ENCODE peak calls at places on chromosomes 3 and 15, in six cellular contexts. One of them, this sample, is unnamed.

GRCh38 chr3:141386611-141387110 is 18.4 kb downstream of the ZBTB38 start:
- DNase-seq in astrocyte of the spinal cord: no peak
- DNase-seq in tibial nerve: no peak
- DNase-seq in Caco-2: no peak
- DNase-seq in Calu3: no peak
- DNase-seq in uterus: no peak
- DNase-seq in this sample: no peak

GRCh38 chr15:71237456-71238188 is 122.4 kb downstream of the THSD4 start:
- DNase-seq in astrocyte of the spinal cord: peak
- DNase-seq in tibial nerve: no peak
- DNase-seq in Caco-2: no peak
- DNase-seq in Calu3: no peak
- DNase-seq in uterus: peak
- DNase-seq in this sample: no peak

GRCh38 chr15:58932791-58933310 is 628 bp downstream of the SLTM start:
- DNase-seq in astrocyte of the spinal cord: peak
- DNase-seq in tibial nerve: no peak
- DNase-seq in Caco-2: no peak
- DNase-seq in Calu3: no peak
- DNase-seq in uterus: no peak
- DNase-seq in this sample: peak

GRCh38 chr3:167225821-167226220 is 154.3 kb downstream of the ZBBX start:
- DNase-seq in astrocyte of the spinal cord: no peak
- DNase-seq in tibial nerve: no peak
- DNase-seq in Caco-2: no peak
- DNase-seq in Calu3: no peak
- DNase-seq in uterus: no peak
- DNase-seq in this sample: no peak

GRCh38 chr15:99452728-99453643 is 112.8 kb upstream of the MEF2A start:
- DNase-seq in astrocyte of the spinal cord: peak
- DNase-seq in tibial nerve: peak
- DNase-seq in Caco-2: no peak
- DNase-seq in Calu3: peak
- DNase-seq in uterus: peak
- DNase-seq in this sample: peak

GRCh38 chr15:62709261-62709660 is 333.3 kb upstream of the TPM1 start:
- DNase-seq in astrocyte of the spinal cord: no peak
- DNase-seq in tibial nerve: no peak
- DNase-seq in Caco-2: no peak
- DNase-seq in Calu3: no peak
- DNase-seq in uterus: no peak
- DNase-seq in this sample: no peak

GRCh38 chr3:193894121-193894863 is 241.7 kb upstream of the HES1 start:
- DNase-seq in astrocyte of the spinal cord: no peak
- DNase-seq in tibial nerve: no peak
- DNase-seq in Caco-2: no peak
- DNase-seq in Calu3: no peak
- DNase-seq in uterus: no peak
- DNase-seq in this sample: no peak

GRCh38 chr3:17013571-17013970 is 128.8 kb downstream of the PLCL2 start:
- DNase-seq in astrocyte of the spinal cord: no peak
- DNase-seq in tibial nerve: no peak
- DNase-seq in Caco-2: no peak
- DNase-seq in Calu3: no peak
- DNase-seq in uterus: no peak
- DNase-seq in this sample: no peak

GRCh38 chr3:156750874-156751245 is 75.3 kb upstream of the LEKR1 start:
- DNase-seq in astrocyte of the spinal cord: peak
- DNase-seq in tibial nerve: no peak
- DNase-seq in Caco-2: no peak
- DNase-seq in Calu3: no peak
- DNase-seq in uterus: no peak
- DNase-seq in this sample: no peak

GRCh38 chr3:196684548-196685407 is 27.3 kb downstream of the CEP19 start:
- DNase-seq in astrocyte of the spinal cord: peak
- DNase-seq in tibial nerve: peak
- DNase-seq in Caco-2: no peak
- DNase-seq in Calu3: peak
- DNase-seq in uterus: peak
- DNase-seq in this sample: peak
- TF ChIP-seq CTCF in astrocyte of the spinal cord: peak
- TF ChIP-seq CTCF in tibial nerve: peak
- TF ChIP-seq CTCF in Caco-2: peak
- TF ChIP-seq CTCF in Calu3: peak
- TF ChIP-seq CTCF in uterus: peak
- TF ChIP-seq CTCF in this sample: peak

DNA sequence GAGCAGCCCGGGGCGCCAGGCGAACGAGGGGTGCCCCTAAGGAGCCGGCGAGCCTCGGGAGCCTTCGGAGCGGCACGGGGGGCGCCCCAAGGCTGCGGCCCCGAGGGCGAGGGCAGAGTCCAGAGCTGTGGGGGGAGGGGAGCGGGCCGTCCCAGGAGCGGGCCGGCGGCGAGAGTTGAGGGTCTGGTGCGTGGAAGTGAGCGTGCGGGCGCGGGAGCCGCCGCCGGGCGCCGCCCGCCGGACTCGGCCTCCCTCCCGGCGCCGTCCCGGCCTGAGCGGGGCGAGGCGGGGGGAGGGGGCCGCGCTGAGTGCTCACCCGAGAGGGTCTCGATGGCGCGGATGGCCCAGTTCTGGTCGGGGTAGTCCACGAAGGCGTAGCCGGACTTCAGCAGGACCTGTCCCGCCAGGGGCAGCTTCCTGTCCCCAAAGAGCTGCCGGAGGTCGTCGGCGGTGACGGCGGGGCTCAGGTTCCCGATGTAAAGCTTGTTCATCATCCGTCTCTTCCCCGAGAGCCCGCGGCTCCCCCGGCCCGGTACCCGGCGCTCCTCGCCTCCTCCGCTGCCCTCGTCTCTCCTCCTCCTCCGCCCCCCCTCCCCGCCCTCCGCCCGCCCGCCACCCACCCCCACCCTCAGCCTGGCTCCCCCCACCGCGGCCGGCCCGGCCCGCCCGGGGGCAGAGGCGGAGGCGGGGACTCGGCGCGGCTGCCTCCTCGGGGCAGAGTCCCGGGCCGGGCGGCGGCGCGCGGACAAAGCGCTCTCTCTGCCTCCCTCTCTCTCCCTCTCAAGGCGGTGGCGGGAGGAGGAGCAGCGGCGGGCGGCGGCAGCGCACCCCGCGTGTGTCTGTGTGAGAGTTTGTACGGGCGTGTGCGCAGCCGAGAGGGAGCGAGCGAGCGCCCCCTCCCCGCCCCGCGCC is at the start of gene IGF2BP2:
- DNase-seq in astrocyte of the spinal cord: peak
- DNase-seq in tibial nerve: peak
- DNase-seq in Caco-2: peak
- DNase-seq in Calu3: peak
- DNase-seq in uterus: peak
- DNase-seq in this sample: no peak
- TF ChIP-seq CTCF in astrocyte of the spinal cord: peak
- TF ChIP-seq CTCF in tibial nerve: no peak
- TF ChIP-seq CTCF in Caco-2: peak
- TF ChIP-seq CTCF in Calu3: no peak
- TF ChIP-seq CTCF in uterus: no peak
- TF ChIP-seq CTCF in this sample: no peak

DNA sequence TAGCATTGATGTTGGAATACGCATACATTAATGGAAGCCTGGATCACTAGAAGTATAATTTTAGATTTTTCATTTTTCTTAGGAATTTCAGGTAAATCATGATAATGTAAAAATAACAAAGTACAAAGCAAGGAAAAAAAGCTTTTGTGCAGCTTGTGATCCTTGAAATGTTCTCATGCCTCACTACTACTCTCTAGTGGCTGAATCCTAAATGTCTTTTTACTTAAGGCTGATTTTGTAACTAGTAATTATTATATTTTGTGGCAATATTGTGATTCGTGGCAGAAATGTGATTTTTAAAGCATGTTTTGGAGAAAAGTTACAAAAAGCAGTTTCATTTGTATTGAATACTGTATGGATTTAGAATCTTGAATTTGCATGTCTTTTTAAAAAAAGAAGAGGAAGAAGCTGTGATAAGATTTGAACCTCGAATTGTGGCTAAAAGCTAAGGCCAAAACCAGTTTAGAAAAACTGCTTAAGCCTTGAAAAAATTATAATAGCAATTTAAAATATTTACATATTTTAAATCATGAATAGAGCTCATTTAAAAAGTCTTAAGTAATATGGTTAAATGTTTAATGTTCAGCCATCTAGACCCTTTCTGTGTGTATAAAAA is 39.0 kb downstream of the U2SURP start:
- DNase-seq in astrocyte of the spinal cord: peak
- DNase-seq in tibial nerve: no peak
- DNase-seq in Caco-2: no peak
- DNase-seq in Calu3: no peak
- DNase-seq in uterus: no peak
- DNase-seq in this sample: no peak
- TF ChIP-seq CTCF in astrocyte of the spinal cord: peak
- TF ChIP-seq CTCF in tibial nerve: peak
- TF ChIP-seq CTCF in Caco-2: peak
- TF ChIP-seq CTCF in Calu3: peak
- TF ChIP-seq CTCF in uterus: no peak
- TF ChIP-seq CTCF in this sample: peak

GRCh38 chr3:15525790-15526189 is 4.3 kb upstream of the COLQ start:
- DNase-seq in astrocyte of the spinal cord: no peak
- DNase-seq in tibial nerve: no peak
- DNase-seq in Caco-2: no peak
- DNase-seq in Calu3: no peak
- DNase-seq in uterus: no peak
- DNase-seq in this sample: no peak
- TF ChIP-seq CTCF in astrocyte of the spinal cord: no peak
- TF ChIP-seq CTCF in tibial nerve: no peak
- TF ChIP-seq CTCF in Caco-2: no peak
- TF ChIP-seq CTCF in Calu3: no peak
- TF ChIP-seq CTCF in uterus: no peak
- TF ChIP-seq CTCF in this sample: no peak

GRCh38 chr15:89777821-89778380 is 1.8 kb downstream of the MESP2 start:
- DNase-seq in astrocyte of the spinal cord: no peak
- DNase-seq in tibial nerve: no peak
- DNase-seq in Caco-2: no peak
- DNase-seq in Calu3: no peak
- DNase-seq in uterus: no peak
- DNase-seq in this sample: no peak

GRCh38 chr15:89775815-89776214 is 317 bp upstream of the MESP2 start:
- DNase-seq in astrocyte of the spinal cord: no peak
- DNase-seq in tibial nerve: no peak
- DNase-seq in Caco-2: no peak
- DNase-seq in Calu3: no peak
- DNase-seq in uterus: no peak
- DNase-seq in this sample: no peak

GRCh38 chr15:89774492-89774891 is 1.6 kb upstream of the MESP2 start:
- DNase-seq in astrocyte of the spinal cord: no peak
- DNase-seq in tibial nerve: no peak
- DNase-seq in Caco-2: no peak
- DNase-seq in Calu3: no peak
- DNase-seq in uterus: no peak
- DNase-seq in this sample: no peak

GRCh38 chr15:89777073-89777820 is 1.1 kb downstream of the MESP2 start:
- DNase-seq in astrocyte of the spinal cord: no peak
- DNase-seq in tibial nerve: no peak
- DNase-seq in Caco-2: no peak
- DNase-seq in Calu3: no peak
- DNase-seq in uterus: no peak
- DNase-seq in this sample: no peak

DNA sequence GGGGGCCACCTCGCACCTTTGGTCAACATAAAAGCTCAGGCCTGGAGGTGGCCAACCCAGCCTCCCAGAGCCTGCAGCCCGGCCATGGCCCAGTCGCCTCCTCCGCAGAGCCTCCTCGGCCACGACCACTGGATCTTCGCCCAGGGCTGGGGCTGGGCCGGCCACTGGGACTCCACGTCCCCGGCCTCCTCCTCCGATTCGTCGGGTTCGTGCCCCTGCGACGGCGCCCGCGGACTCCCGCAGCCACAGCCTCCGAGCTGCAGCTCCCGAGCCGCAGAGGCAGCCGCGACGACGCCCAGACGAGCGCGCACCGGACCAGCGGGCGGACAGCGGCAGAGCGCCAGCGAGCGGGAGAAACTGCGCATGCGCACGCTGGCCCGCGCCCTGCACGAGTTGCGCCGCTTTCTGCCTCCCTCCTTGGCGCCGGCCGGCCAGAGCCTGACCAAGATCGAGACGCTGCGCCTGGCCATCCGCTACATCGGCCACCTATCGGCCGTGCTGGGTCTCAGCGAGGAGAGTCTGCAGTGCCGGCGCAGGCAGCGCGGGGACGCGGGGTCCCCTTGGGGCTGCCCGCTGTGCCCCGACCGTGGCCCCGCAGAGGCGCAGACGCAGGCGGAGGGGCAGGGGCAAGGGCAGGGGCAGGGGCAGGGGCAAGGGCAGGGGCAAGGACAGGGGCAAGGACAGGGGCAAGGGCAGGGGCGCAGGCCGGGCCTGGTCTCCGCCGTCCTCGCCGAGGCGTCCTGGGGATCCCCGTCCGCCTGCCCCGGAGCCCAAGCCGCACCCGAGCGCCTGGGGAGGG is at the start of gene MESP2:
- DNase-seq in astrocyte of the spinal cord: peak
- DNase-seq in tibial nerve: peak
- DNase-seq in Caco-2: peak
- DNase-seq in Calu3: peak
- DNase-seq in uterus: peak
- DNase-seq in this sample: peak
- TF ChIP-seq CTCF in astrocyte of the spinal cord: peak
- TF ChIP-seq CTCF in tibial nerve: peak
- TF ChIP-seq CTCF in Caco-2: no peak
- TF ChIP-seq CTCF in Calu3: peak
- TF ChIP-seq CTCF in uterus: peak
- TF ChIP-seq CTCF in this sample: peak